ENCODE peak calls at places on chromosomes 6 and 20, in nine cellular contexts. O is hepatocyte, U is cardiac fibroblast, A is small intestine, M is AG09309, X is testis, S is foreskin fibroblast, H is heart right ventricle, L is AG04450. W is an unnamed sample.

GRCh38 chr6:2931970-2932748 is 29.1 kb upstream of the SERPINB9 start:
- DNase-seq in X (peak; percentile 92), O (peak; percentile 87), L (peak; percentile 4), H (peak; percentile 86), M (peak; percentile 7), A (peak; percentile 93), S (peak; percentile 83), U (peak; percentile 77), W (peak; percentile 75)

GRCh38 chr6:93468291-93468690 is 48.9 kb upstream of the EPHA7 start:
- DNase-seq in S (peak; percentile 8), U (peak; percentile 42), H (no peak), X (no peak), L (no peak), O (peak; percentile 13), A (no peak), M (no peak), W (peak; percentile 47)

GRCh38 chr6:36459483-36459882 is 16.7 kb downstream of the KCTD20 start:
- DNase-seq in A (no peak), M (no peak), L (no peak), S (no peak), X (no peak), U (no peak), O (no peak), H (no peak), W (no peak)

GRCh38 chr20:34967421-34967820 is 11.8 kb downstream of the MYH7B start:
- DNase-seq in S (no peak), M (no peak), A (no peak), L (no peak), U (no peak), X (no peak), O (no peak), H (no peak), W (no peak)

GRCh38 chr6:41182069-41183034 is 18.6 kb downstream of the TREML2 start:
- DNase-seq in L (peak; percentile 4), U (peak; percentile 66), X (peak; percentile 62), H (no peak), S (peak; percentile 77), O (peak; percentile 76), M (peak; percentile 14), A (peak; percentile 70), W (peak; percentile 52)

GRCh38 chr20:10322073-10323012 is 103.7 kb downstream of the SNAP25 start:
- DNase-seq in H (no peak), U (no peak), X (no peak), S (peak; percentile 63), A (no peak), M (no peak), L (no peak), O (no peak), W (no peak)

GRCh38 chr20:49140834-49141233 is 47.3 kb downstream of the STAU1 start:
- DNase-seq in H (no peak), M (no peak), L (no peak), U (no peak), S (no peak), A (no peak), X (no peak), O (no peak), W (no peak)

GRCh38 chr6:94367316-94367715 is 948.0 kb upstream of the EPHA7 start:
- DNase-seq in O (no peak), H (no peak), X (no peak), M (no peak), A (no peak), U (no peak), L (no peak), S (no peak), W (no peak)

DNA sequence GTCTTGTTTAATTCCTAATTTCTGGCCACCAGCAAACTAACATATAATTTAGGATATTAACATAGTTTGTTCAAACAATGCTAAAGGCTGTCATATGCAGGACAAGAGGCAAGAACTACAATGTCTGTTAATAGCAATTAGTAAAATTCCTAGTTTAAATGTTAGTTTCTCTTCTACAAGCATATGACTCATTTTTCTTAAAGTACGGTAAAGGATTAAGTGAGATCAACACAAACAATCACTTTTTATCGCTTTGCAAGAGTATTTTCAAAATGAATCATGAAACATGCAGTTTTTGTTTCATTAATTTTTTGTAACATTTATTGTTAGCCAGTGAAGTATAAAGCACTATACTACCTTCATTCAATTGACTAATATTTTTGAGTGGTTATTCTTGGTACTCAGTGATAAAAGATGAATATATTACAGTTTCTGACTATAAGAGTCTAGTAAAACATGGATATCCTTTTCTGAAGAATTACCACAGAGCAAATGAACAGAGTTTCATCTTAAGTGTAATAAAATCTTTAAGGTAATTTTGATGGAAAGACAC is 138.6 kb downstream of the AHI1 start:
- DNase-seq in M (no peak), S (peak; percentile 46), A (no peak), X (no peak), H (no peak), L (no peak), O (no peak), U (peak; percentile 76), W (no peak)
- H3K4me3 ChIP-seq in M (no peak overlapping the region), S (peak overlapping the region; percentile 18), A (no peak overlapping the region), X (no peak overlapping the region), H (no peak overlapping the region), L (peak overlapping the region; percentile 8), O (no peak overlapping the region), U (peak overlapping the region; percentile 29), W (no peak overlapping the region)

GRCh38 chr6:143695106-143696059 is 17.6 kb downstream of the PHACTR2 start:
- DNase-seq in O (no peak), U (no peak), S (no peak), L (no peak), H (no peak), A (peak; percentile 48), X (no peak), M (no peak), W (no peak)

GRCh38 chr6:143697401-143697800 is 19.6 kb downstream of the PHACTR2 start:
- DNase-seq in A (no peak), H (no peak), O (no peak), M (no peak), S (no peak), L (no peak), X (no peak), U (no peak), W (no peak)

GRCh38 chr6:143698329-143698728 is 20.6 kb downstream of the PHACTR2 start:
- DNase-seq in X (no peak), U (no peak), L (no peak), O (no peak), M (no peak), A (no peak), H (no peak), S (no peak), W (no peak)

GRCh38 chr6:143694560-143694959 is 16.8 kb downstream of the PHACTR2 start:
- DNase-seq in O (no peak), X (no peak), H (no peak), A (no peak), L (no peak), U (peak; percentile 49), M (no peak), S (peak; percentile 28), W (no peak)

GRCh38 chr6:143696327-143697000 is 18.7 kb downstream of the PHACTR2 start:
- DNase-seq in L (no peak), A (no peak), O (no peak), M (no peak), X (no peak), U (peak; percentile 51), S (no peak), H (no peak), W (no peak)
- H3K4me3 ChIP-seq in L (no peak overlapping the region), A (no peak overlapping the region), O (no peak overlapping the region), M (no peak overlapping the region), X (no peak overlapping the region), U (no peak overlapping the region), S (no peak overlapping the region), H (no peak overlapping the region), W (no peak overlapping the region)

DNA sequence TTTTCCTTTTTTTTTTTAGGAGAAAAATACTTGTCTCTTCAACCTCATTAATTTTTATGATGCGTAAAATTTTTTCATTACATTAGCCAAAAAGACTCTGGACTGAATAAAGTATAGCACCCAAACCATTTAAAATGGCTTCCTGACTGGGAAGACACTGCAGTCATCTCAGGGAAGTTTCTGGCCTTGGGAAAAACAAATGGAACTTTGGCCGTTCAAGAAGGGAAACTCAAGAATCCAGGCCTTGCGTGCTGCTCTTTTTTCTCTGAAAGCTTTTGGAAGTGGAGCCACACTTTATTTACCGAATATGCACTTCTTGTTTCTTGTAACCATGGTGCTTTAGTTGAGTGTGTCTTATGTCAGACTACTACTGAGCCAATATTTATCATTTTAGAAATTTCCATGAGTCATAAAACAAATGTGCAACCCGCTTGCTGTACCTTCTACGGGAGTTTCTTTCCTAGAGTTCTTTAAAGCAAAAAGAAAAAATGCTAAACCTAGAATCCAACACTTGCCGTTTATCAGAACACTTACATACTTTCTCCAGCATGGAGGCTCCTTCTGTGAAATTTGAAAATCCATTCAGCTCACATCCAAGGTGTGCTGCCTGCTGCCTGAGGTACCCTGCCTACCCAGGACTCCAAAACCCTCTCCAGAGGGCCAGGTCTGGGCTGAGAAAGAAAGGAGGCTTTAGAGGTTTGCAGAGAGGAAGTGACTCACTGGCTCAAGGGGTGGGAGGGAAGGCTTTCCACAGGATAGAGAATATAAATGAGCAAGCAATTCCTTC is 11.5 kb upstream of the DSTN start:
- DNase-seq in H (peak; percentile 73), A (no peak), O (peak; percentile 73), U (peak; percentile 94), S (peak; percentile 87), M (peak; percentile 69), X (no peak), L (peak; percentile 59), W (peak; percentile 87)
- H3K4me3 ChIP-seq in H (no peak overlapping the region), A (no peak overlapping the region), O (no peak overlapping the region), U (peak overlapping the region; percentile 40), S (peak overlapping the region; percentile 30), M (peak overlapping the region; percentile 4), X (no peak overlapping the region), L (peak overlapping the region; percentile 53), W (peak overlapping the region; percentile 38)

GRCh38 chr6:52661551-52661950 is 9.4 kb upstream of the TMEM14A start:
- DNase-seq in H (no peak), S (peak; percentile 77), L (no peak), M (no peak), A (no peak), U (no peak), X (no peak), O (no peak), W (no peak)

GRCh38 chr6:52663935-52664184 is 7.1 kb upstream of the TMEM14A start:
- DNase-seq in H (no peak), U (no peak), A (no peak), L (no peak), S (no peak), M (no peak), O (no peak), X (no peak), W (no peak)

GRCh38 chr6:52664185-52664990 is 6.5 kb upstream of the TMEM14A start:
- DNase-seq in X (peak; percentile 96), O (peak; percentile 95), S (peak; percentile 99), U (peak; percentile 96), M (peak; percentile 75), H (peak; percentile 91), L (peak; percentile 88), A (peak; percentile 96), W (peak; percentile 95)

GRCh38 chr6:52662031-52662430 is 8.9 kb upstream of the TMEM14A start:
- DNase-seq in H (no peak), A (no peak), O (no peak), M (no peak), S (peak; percentile 38), L (no peak), U (no peak), X (no peak), W (no peak)

DNA sequence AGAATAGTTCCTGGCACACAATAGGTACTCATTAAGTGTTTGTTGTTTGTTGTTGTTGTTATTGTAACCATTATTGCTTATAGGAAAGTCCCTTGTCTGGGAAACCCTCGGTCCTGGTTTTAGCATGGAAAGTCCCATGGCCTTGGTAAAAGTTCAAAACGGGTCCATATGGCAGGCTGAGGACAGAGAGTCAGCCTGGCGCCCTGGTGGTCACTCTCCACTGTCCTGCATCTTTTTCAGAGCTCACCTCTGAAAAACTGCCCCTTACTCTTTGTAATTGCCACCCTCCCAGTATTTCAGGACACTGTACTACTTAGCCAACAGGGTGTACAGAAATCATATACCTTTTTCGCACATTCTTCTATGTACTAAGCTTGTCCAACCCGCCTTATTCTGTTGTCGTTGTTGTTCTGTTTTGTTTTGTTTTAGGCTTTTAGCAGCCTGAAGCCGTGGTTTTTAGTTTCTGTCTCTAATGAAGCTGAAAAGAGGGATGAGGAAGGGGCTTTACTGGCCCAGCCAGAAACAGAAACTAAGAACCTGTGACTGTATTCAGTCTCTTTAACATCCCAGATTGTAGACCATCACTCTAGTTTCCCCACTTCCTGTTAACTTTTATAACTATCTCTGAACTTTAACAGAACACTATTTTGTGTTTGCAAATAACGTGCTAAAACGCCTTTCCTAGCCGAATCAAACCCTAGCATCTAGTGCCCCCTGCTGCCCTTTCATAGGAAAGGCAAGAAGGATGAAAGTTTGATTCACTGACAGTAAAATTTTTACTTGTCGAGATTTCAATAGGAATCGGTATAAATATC is 7.6 kb upstream of the TMEM14A start:
- DNase-seq in H (peak; percentile 60), M (peak; percentile 45), L (peak; percentile 48), O (peak; percentile 83), A (peak; percentile 84), X (peak; percentile 43), S (peak; percentile 87), U (peak; percentile 89), W (peak; percentile 43)
- H3K4me3 ChIP-seq in H (peak overlapping the region; percentile 71), M (peak overlapping the region; percentile 78), L (peak overlapping the region; percentile 76), O (peak overlapping the region; percentile 80), A (no peak overlapping the region), X (peak overlapping the region; percentile 76), S (peak overlapping the region; percentile 79), U (peak overlapping the region; percentile 80), W (peak overlapping the region; percentile 73)